ENCODE peak calls at places on chromosomes 1 and 21, in four cellular contexts. P, L, Q and J are unnamed samples.

GRCh38 chr1:78688701-78689100 is 39.1 kb downstream of the IFI44 start:
- DNase-seq in P (no peak), L (no peak), Q (no peak), J (no peak)

GRCh38 chr1:16719571-16720402 is 20.5 kb upstream of the RNU1-4 start:
- DNase-seq in P (no peak), L (no peak), Q (peak), J (no peak)

GRCh38 chr1:222529181-222529580 is 18.7 kb downstream of the HHIPL2 start:
- DNase-seq in P (no peak), L (no peak), Q (no peak), J (no peak)

GRCh38 chr1:28887835-28888682 is 26.3 kb upstream of the EPB41 start:
- DNase-seq in P (peak), L (no peak), Q (no peak), J (peak)

GRCh38 chr1:1332031-1332755 is 1.1 kb downstream of the TAS1R3 start:
- DNase-seq in P (no peak), L (no peak), Q (no peak), J (no peak)

GRCh38 chr1:14787604-14788003 is 189.1 kb downstream of the KAZN start:
- DNase-seq in P (no peak), L (no peak), Q (no peak), J (no peak)

GRCh38 chr1:198316681-198317080 is 159.9 kb downstream of the NEK7 start:
- DNase-seq in P (no peak), L (no peak), Q (no peak), J (no peak)

GRCh38 chr1:111192643-111193519 is 7.6 kb downstream of the DENND2D start:
- DNase-seq in P (no peak), L (no peak), Q (no peak), J (no peak)

GRCh38 chr1:55289614-55290013 is 74.5 kb upstream of the USP24 start:
- DNase-seq in P (no peak), L (no peak), Q (no peak), J (no peak)

GRCh38 chr1:17136936-17137335 is 17.7 kb upstream of the PADI2 start:
- DNase-seq in P (no peak), L (no peak), Q (no peak), J (no peak)

GRCh38 chr1:153488731-153489130 is 28.3 kb upstream of the S100A7 start:
- DNase-seq in P (peak), L (no peak), Q (no peak), J (peak)

GRCh38 chr1:212430416-212430815 is 2.3 kb upstream of the NENF start:
- DNase-seq in P (no peak), L (no peak), Q (no peak), J (no peak)

GRCh38 chr21:43188181-43188580 is 19.4 kb downstream of the CRYAA start:
- DNase-seq in P (no peak), L (peak), Q (peak), J (no peak)

GRCh38 chr1:236163460-236164153 is 21.3 kb downstream of the GPR137B start:
- DNase-seq in P (no peak), L (no peak), Q (no peak), J (no peak)

GRCh38 chr1:10027027-10027426 is 5.7 kb upstream of the UBE4B start:
- DNase-seq in P (no peak), L (no peak), Q (no peak), J (no peak)

GRCh38 chr1:22876359-22877111 is 96.1 kb downstream of the LACTBL1 start:
- DNase-seq in P (no peak), L (no peak), Q (no peak), J (no peak)

GRCh38 chr21:41973861-41974751 is 20.3 kb upstream of the C2CD2 start:
- DNase-seq in P (no peak), L (peak), Q (peak), J (peak)

GRCh38 chr1:26529405-26529654 is 231 bp upstream of the RPS6KA1 start:
- DNase-seq in P (no peak), L (no peak), Q (no peak), J (no peak)

GRCh38 chr1:201119206-201119814 is 7.1 kb upstream of the CACNA1S start:
- DNase-seq in P (peak), L (peak), Q (no peak), J (no peak)

GRCh38 chr1:196607940-196608339 is 300 bp downstream of the KCNT2 start:
- DNase-seq in P (no peak), L (no peak), Q (no peak), J (no peak)

GRCh38 chr21:41169701-41170100 is 1.7 kb downstream of the BACE2 start:
- DNase-seq in P (no peak), L (no peak), Q (no peak), J (no peak)

GRCh38 chr1:208318150-208318734 is 74.1 kb upstream of the PLXNA2 start:
- DNase-seq in P (no peak), L (no peak), Q (no peak), J (no peak)

GRCh38 chr1:193013707-193014106 is 45.5 kb downstream of the UCHL5 start:
- DNase-seq in P (no peak), L (no peak), Q (no peak), J (no peak)

GRCh38 chr1:73593379-73593778 is 604.6 kb downstream of the LRRIQ3 start:
- DNase-seq in P (peak), L (no peak), Q (no peak), J (no peak)

GRCh38 chr21:40846566-40847411 is at the start of gene DSCAM:
- DNase-seq in P (peak), L (no peak), Q (no peak), J (no peak)

GRCh38 chr1:173418107-173418985 is 58.8 kb upstream of the PRDX6 start:
- DNase-seq in P (no peak), L (no peak), Q (no peak), J (no peak)

GRCh38 chr1:29800522-29800956 is 564.2 kb downstream of the PTPRU start:
- DNase-seq in P (no peak), L (no peak), Q (no peak), J (no peak)

GRCh38 chr1:89633103-89633744 is at the start of gene LRRC8C:
- DNase-seq in P (peak), L (no peak), Q (peak), J (peak)

GRCh38 chr1:210262167-210262896 is 29.7 kb downstream of the SERTAD4 start:
- DNase-seq in P (no peak), L (peak), Q (no peak), J (peak)

GRCh38 chr21:41712201-41712600 is 54.7 kb downstream of the RIPK4 start:
- DNase-seq in P (peak), L (no peak), Q (peak), J (no peak)

GRCh38 chr1:112869895-112870294 is 86.1 kb downstream of the SLC16A1 start:
- DNase-seq in P (no peak), L (no peak), Q (no peak), J (no peak)

GRCh38 chr1:32818804-32819541 is 1.5 kb downstream of the S100PBP start:
- DNase-seq in P (peak), L (no peak), Q (no peak), J (no peak)

GRCh38 chr1:15452866-15453571 is 3.5 kb upstream of the CELA2A start:
- DNase-seq in P (no peak), L (no peak), Q (no peak), J (no peak)

GRCh38 chr1:91406773-91407389 is 2.2 kb upstream of the HFM1 start:
- DNase-seq in P (no peak), L (no peak), Q (no peak), J (no peak)

GRCh38 chr1:31163866-31164265 is 75.8 kb downstream of the NKAIN1 start:
- DNase-seq in P (no peak), L (no peak), Q (no peak), J (no peak)

GRCh38 chr1:100359139-100359538 is 6.8 kb downstream of the CDC14A start:
- DNase-seq in P (no peak), L (no peak), Q (no peak), J (no peak)

GRCh38 chr1:228374711-228375577 is 31.7 kb downstream of the TRIM11 start:
- DNase-seq in P (no peak), L (peak), Q (peak), J (peak)

GRCh38 chr1:46719689-46720088 is 775 bp upstream of the EFCAB14 start:
- DNase-seq in P (no peak), L (no peak), Q (no peak), J (no peak)